ENCODE peak calls at places on chromosome 4, in nine cellular contexts. Q, K, W, B, E, L, M, U and J are unnamed samples.

GRCh38 chr4:77449162-77449561 is 156.5 kb upstream of the CXCL13 start:
- DNase-seq in Q (no peak), K (no peak), W (no peak), B (no peak), E (no peak), L (no peak), M (no peak), U (peak; percentile 3), J (no peak)

GRCh38 chr4:53098681-53099121 is 236.6 kb downstream of the RASL11B start:
- DNase-seq in Q (no peak), K (no peak), W (no peak), B (no peak), E (no peak), L (peak; percentile 73), M (no peak), U (peak; percentile 89), J (no peak)

GRCh38 chr4:188061083-188061482 is 48.3 kb downstream of the TRIML2 start:
- DNase-seq in Q (no peak), K (no peak), W (no peak), B (no peak), E (no peak), L (no peak), M (no peak), U (no peak), J (no peak)

GRCh38 chr4:77240469-77241066 is 83.6 kb downstream of the CCNG2 start:
- DNase-seq in Q (peak; percentile 75), K (peak; percentile 77), W (no peak), B (no peak), E (peak; percentile 18), L (peak; percentile 23), M (peak; percentile 43), U (peak; percentile 35), J (peak; percentile 83)

GRCh38 chr4:1767058-1767769 is 25.9 kb upstream of the FGFR3 start:
- DNase-seq in Q (peak; percentile 77), K (peak; percentile 78), W (peak; percentile 25), B (no peak), E (no peak), L (no peak), M (no peak), U (no peak), J (peak; percentile 58)

GRCh38 chr4:53314257-53314656 is 51.6 kb downstream of the SCFD2 start:
- DNase-seq in Q (no peak), K (no peak), W (no peak), B (no peak), E (no peak), L (no peak), M (no peak), U (no peak), J (no peak)

GRCh38 chr4:97106161-97106560 is 1037.1 kb downstream of the STPG2 start:
- DNase-seq in Q (peak; percentile 58), K (no peak), W (no peak), B (no peak), E (no peak), L (no peak), M (no peak), U (no peak), J (no peak)

GRCh38 chr4:122450847-122451246 is 5.7 kb downstream of the IL2 start:
- DNase-seq in Q (peak; percentile 66), K (no peak), W (no peak), B (no peak), E (no peak), L (peak; percentile 46), M (peak; percentile 1), U (no peak), J (no peak)

GRCh38 chr4:156771171-156771837 is 200.3 kb downstream of the PDGFC start:
- DNase-seq in Q (peak; percentile 73), K (no peak), W (no peak), B (no peak), E (no peak), L (peak; percentile 77), M (peak; percentile 36), U (peak; percentile 87), J (no peak)

GRCh38 chr4:171639540-171639939 is 173.7 kb upstream of the GALNTL6 start:
- DNase-seq in Q (no peak), K (peak; percentile 46), W (no peak), B (no peak), E (no peak), L (no peak), M (no peak), U (no peak), J (no peak)

GRCh38 chr4:72886602-72887001 is 182.9 kb downstream of the COX18 start:
- DNase-seq in Q (no peak), K (no peak), W (no peak), B (no peak), E (no peak), L (no peak), M (no peak), U (no peak), J (no peak)

GRCh38 chr4:153634737-153635353 is 49.2 kb upstream of the TLR2 start:
- DNase-seq in Q (no peak), K (no peak), W (no peak), B (no peak), E (no peak), L (peak; percentile 16), M (peak; percentile 9), U (peak; percentile 17), J (no peak)

GRCh38 chr4:112386051-112386450 is 88.9 kb downstream of the ALPK1 start:
- DNase-seq in Q (no peak), K (no peak), W (no peak), B (no peak), E (no peak), L (no peak), M (no peak), U (no peak), J (no peak)

GRCh38 chr4:150010525-150011126 is 67.6 kb upstream of the DCLK2 start:
- DNase-seq in Q (peak; percentile 67), K (peak; percentile 21), W (peak; percentile 17), B (no peak), E (no peak), L (peak; percentile 60), M (peak; percentile 41), U (peak; percentile 71), J (no peak)

GRCh38 chr4:131459430-131460101 is 1689.5 kb upstream of the PCDH10 start:
- DNase-seq in Q (no peak), K (no peak), W (no peak), B (no peak), E (no peak), L (no peak), M (no peak), U (no peak), J (no peak)

GRCh38 chr4:80045831-80046230 is 27.2 kb downstream of the ANTXR2 start:
- DNase-seq in Q (no peak), K (no peak), W (no peak), B (no peak), E (no peak), L (peak; percentile 54), M (no peak), U (peak; percentile 53), J (no peak)

GRCh38 chr4:152038238-152038637 is 277.4 kb upstream of the GATB start:
- DNase-seq in Q (no peak), K (no peak), W (no peak), B (no peak), E (no peak), L (peak; percentile 74), M (no peak), U (peak; percentile 86), J (no peak)

DNA sequence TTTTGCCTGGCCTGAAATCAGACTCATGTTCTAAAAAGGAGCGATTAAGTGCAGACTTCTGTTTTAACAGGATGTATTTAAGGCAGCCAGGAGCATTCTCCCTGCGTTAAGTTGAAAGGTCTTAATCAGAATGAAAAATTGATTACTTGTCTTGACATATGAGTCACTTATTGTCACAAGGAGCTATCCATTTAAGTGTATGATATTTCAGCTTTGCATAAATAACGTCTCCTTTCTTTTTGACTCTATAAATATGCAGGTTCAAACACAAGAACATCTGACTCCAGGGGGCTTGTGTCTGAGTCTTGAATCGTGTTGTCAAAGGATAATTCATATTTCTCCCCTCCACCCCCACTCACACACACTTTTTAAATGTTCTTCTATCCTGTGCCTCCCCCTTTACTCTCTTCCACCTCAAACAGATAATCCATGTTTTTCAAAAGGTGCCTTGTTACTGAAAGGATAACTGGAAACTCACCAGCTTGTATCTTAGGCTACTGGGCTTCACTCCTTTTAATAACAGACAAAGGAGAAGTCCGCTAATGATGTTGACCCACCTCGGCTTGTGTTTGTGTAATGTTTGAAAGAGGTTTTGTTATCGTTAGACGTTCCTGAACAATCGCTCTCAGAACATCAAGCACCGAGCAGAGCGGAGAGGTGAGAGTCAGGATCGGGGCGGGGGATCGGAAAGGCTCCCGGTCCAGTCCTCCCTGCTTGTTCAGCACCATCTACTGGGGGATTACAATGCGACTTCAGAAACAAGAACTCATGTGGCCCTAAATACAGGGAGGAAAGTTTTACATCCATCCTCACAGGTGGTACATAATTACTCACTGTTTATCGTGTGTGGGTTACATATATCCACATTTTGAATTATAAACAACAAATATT is 107.5 kb upstream of the RPL34 start:
- DNase-seq in Q (peak; percentile 47), K (no peak), W (peak; percentile 19), B (no peak), E (peak; percentile 30), L (peak; percentile 13), M (peak; percentile 29), U (peak; percentile 69), J (peak; percentile 43)
- TF ChIP-seq CTCF in Q (peak; percentile 59), K (no peak), W (peak; percentile 30), B (no peak), E (peak; percentile 29), L (peak; percentile 46), M (peak; percentile 55), U (peak; percentile 67), J (no peak)

GRCh38 chr4:169902658-169903345 is 123.4 kb downstream of the MFAP3L start:
- DNase-seq in Q (peak; percentile 52), K (no peak), W (no peak), B (no peak), E (no peak), L (no peak), M (peak; percentile 18), U (no peak), J (no peak)
- TF ChIP-seq CTCF in Q (peak; percentile 68), K (no peak), W (no peak), B (no peak), E (no peak), L (no peak), M (peak; percentile 59), U (no peak), J (no peak)

DNA sequence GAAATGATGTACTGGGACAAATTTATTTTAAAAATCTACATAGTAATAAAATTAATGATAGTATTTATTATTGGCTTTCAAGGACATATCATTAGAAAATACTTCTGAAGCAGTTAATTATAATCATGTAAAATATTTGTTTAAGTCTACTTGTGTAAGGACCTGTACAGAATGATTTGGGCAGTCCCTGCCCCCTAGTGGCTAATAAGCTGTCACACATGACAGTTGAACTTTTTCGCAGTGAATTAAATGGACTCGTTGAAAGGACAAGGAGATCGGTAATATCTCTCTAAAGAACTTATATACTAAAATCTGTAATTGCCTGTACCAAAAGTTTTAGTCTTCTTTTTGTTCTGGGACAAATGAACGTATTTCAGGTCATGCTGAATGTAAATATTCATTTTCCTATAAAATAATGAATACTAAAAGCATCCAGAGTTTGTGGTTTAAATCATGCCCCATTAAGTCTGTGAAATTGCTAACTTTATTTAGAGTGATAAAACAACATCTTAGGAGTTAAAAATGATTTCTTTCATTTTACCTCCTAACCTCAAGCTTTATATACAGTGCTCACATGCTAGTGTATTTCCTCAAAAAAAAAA is 13.6 kb downstream of the EXOC1 start:
- DNase-seq in Q (peak; percentile 22), K (peak; percentile 31), W (no peak), B (no peak), E (peak; percentile 16), L (peak; percentile 66), M (peak; percentile 65), U (peak; percentile 73), J (no peak)
- TF ChIP-seq CTCF in Q (peak; percentile 47), K (peak; percentile 72), W (peak; percentile 84), B (no peak), E (peak; percentile 99), L (peak; percentile 91), M (peak; percentile 78), U (peak; percentile 86), J (peak; percentile 90)

GRCh38 chr4:22884157-22884556 is 191.4 kb downstream of the GBA3 start:
- DNase-seq in Q (no peak), K (no peak), W (no peak), B (no peak), E (no peak), L (no peak), M (no peak), U (no peak), J (no peak)
- TF ChIP-seq CTCF in Q (no peak), K (no peak), W (no peak), B (no peak), E (no peak), L (no peak), M (no peak), U (no peak), J (no peak)